ENCODE peak calls at places on chromosome 20, in six cellular contexts. E, C, O, L, P and G are unnamed samples.

GRCh38 chr20:49230575-49231211 is 11.5 kb downstream of the DDX27 start:
- DNase-seq in P (no peak), E (no peak), L (no peak), O (no peak), C (no peak), G (no peak)

GRCh38 chr20:6660441-6660840 is 107.0 kb upstream of the BMP2 start:
- DNase-seq in E (no peak), O (no peak), C (no peak), P (no peak), L (no peak), G (no peak)

GRCh38 chr20:62850333-62850974 is 11.2 kb downstream of the TCFL5 start:
- DNase-seq in C (no peak), P (no peak), E (no peak), L (no peak), O (no peak), G (no peak)

GRCh38 chr20:20695250-20695816 is 17.1 kb downstream of the RALGAPA2 start:
- DNase-seq in P (peak), O (no peak), C (no peak), L (no peak), E (no peak), G (no peak)

GRCh38 chr20:35578469-35578868 is 36.6 kb downstream of the ERGIC3 start:
- DNase-seq in E (no peak), C (no peak), L (no peak), O (no peak), P (peak), G (no peak)

GRCh38 chr20:20452254-20452676 is 84.4 kb downstream of the INSM1 start:
- DNase-seq in E (no peak), O (no peak), L (peak), C (peak), P (no peak), G (peak)

GRCh38 chr20:48332555-48332954 is 495.2 kb downstream of the PREX1 start:
- DNase-seq in E (no peak), P (no peak), L (no peak), C (no peak), O (no peak), G (no peak)

GRCh38 chr20:13355386-13355785 is 134.3 kb downstream of the ISM1 start:
- DNase-seq in L (no peak), C (no peak), P (peak), O (no peak), E (no peak), G (no peak)

GRCh38 chr20:35994994-35995453 is 26.6 kb downstream of the CNBD2 start:
- DNase-seq in P (peak), C (peak), O (peak), E (peak), L (peak), G (peak)

GRCh38 chr20:11394145-11394833 is 523.4 kb upstream of the BTBD3 start:
- DNase-seq in L (no peak), E (no peak), O (no peak), P (no peak), C (no peak), G (no peak)

GRCh38 chr20:31740208-31740607 is 1.1 kb downstream of the TPX2 start:
- DNase-seq in C (no peak), E (peak), P (no peak), L (no peak), O (peak), G (no peak)

GRCh38 chr20:48691523-48691922 is 136.3 kb downstream of the PREX1 start:
- DNase-seq in O (no peak), P (no peak), E (no peak), C (no peak), L (no peak), G (no peak)

GRCh38 chr20:3710703-3711417 is 1.5 kb downstream of the SIGLEC1 start:
- DNase-seq in O (peak), P (peak), C (peak), L (peak), E (peak), G (peak)

GRCh38 chr20:49132995-49133451 is 55.1 kb downstream of the STAU1 start:
- DNase-seq in O (peak), E (peak), L (no peak), C (no peak), P (peak), G (no peak)

GRCh38 chr20:58710481-58711265 is 18.1 kb downstream of the NPEPL1 start:
- DNase-seq in E (peak), L (no peak), C (peak), P (no peak), O (no peak), G (no peak)
- TF ChIP-seq TAF1 in E (no peak), L (no peak), C (no peak), P (no peak), O (no peak), G (no peak)

GRCh38 chr20:37356961-37357371 is 11.0 kb downstream of the SRC start:
- DNase-seq in O (no peak), C (no peak), L (no peak), E (peak), P (no peak), G (no peak)

GRCh38 chr20:37358366-37359150 is 12.6 kb downstream of the SRC start:
- DNase-seq in C (no peak), P (no peak), O (no peak), E (peak), L (no peak), G (no peak)

GRCh38 chr20:37356387-37356786 is 10.4 kb downstream of the SRC start:
- DNase-seq in C (no peak), O (no peak), P (no peak), L (no peak), E (peak), G (no peak)

GRCh38 chr20:37359331-37359730 is 13.4 kb downstream of the SRC start:
- DNase-seq in P (no peak), O (no peak), L (no peak), E (peak), C (no peak), G (no peak)

GRCh38 chr20:37357481-37358365 is 11.8 kb downstream of the SRC start:
- DNase-seq in P (no peak), E (peak), L (no peak), C (no peak), O (no peak), G (no peak)
- TF ChIP-seq TAF1 in P (no peak), E (no peak), L (no peak), C (no peak), O (no peak), G (no peak)

DNA sequence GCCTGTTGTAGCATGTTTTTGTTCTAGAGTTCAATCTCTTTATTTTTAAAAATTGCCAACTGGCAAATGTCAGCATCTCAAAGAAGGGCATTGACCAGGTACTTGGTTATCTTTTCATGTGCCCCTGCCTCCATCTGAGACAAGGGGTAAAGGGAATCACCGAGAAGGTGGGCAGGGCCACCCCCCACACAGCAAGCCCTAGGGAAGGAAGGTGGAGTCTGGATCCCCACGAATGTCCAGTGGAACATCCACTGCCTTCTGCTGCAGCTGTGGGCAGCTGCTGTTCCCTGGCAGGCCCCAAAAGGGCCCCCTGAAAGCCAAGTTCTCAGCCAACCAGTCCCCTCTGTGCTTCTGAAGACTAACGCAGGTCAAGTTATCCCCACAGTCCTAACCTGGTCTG is 253.9 kb downstream of the MAFB start:
- DNase-seq in P (no peak), O (no peak), E (no peak), L (no peak), C (no peak), G (no peak)
- TF ChIP-seq TAF1 in P (no peak), O (no peak), E (no peak), L (no peak), C (no peak), G (no peak)

GRCh38 chr20:2616634-2617033 is 35.8 kb upstream of the NOP56 start:
- DNase-seq in L (no peak), E (no peak), C (no peak), O (no peak), P (no peak), G (no peak)

GRCh38 chr20:2618815-2619214 is 33.6 kb upstream of the NOP56 start:
- DNase-seq in E (no peak), O (no peak), C (no peak), L (no peak), P (no peak), G (no peak)

GRCh38 chr20:2617099-2617714 is 35.2 kb upstream of the NOP56 start:
- DNase-seq in P (no peak), O (no peak), E (no peak), L (no peak), C (no peak), G (peak)

GRCh38 chr20:2619337-2619736 is 33.1 kb upstream of the NOP56 start:
- DNase-seq in P (no peak), O (no peak), C (no peak), E (no peak), L (no peak), G (no peak)

GRCh38 chr20:2619961-2620595 is 32.4 kb upstream of the NOP56 start:
- DNase-seq in L (no peak), P (peak), O (no peak), E (no peak), C (no peak), G (no peak)
- TF ChIP-seq TAF1 in L (no peak), P (no peak), O (no peak), E (no peak), C (no peak), G (no peak)

GRCh38 chr20:32978009-32978335 is 26.3 kb downstream of the SUN5 start:
- DNase-seq in E (no peak), L (no peak), C (no peak), P (no peak), O (no peak), G (no peak)

GRCh38 chr20:32973077-32973717 is 31.0 kb downstream of the SUN5 start:
- DNase-seq in L (no peak), O (no peak), P (no peak), E (no peak), C (peak), G (no peak)

GRCh38 chr20:32976746-32977145 is 27.5 kb downstream of the SUN5 start:
- DNase-seq in O (no peak), E (no peak), C (no peak), L (no peak), P (no peak), G (no peak)

GRCh38 chr20:32977281-32978008 is 26.8 kb downstream of the SUN5 start:
- DNase-seq in O (no peak), E (no peak), C (no peak), L (no peak), P (no peak), G (no peak)

GRCh38 chr20:32975698-32976674 is 28.2 kb downstream of the SUN5 start:
- DNase-seq in O (no peak), C (peak), P (peak), E (no peak), L (no peak), G (no peak)
- TF ChIP-seq TAF1 in O (no peak), C (no peak), P (peak), E (no peak), L (no peak), G (no peak)

GRCh38 chr20:39849664-39850063 is 839.4 kb downstream of the MAFB start:
- DNase-seq in E (peak), O (no peak), P (no peak), C (no peak), L (no peak), G (no peak)
- TF ChIP-seq TAF1 in E (no peak), O (no peak), P (no peak), C (no peak), L (no peak), G (no peak)

DNA sequence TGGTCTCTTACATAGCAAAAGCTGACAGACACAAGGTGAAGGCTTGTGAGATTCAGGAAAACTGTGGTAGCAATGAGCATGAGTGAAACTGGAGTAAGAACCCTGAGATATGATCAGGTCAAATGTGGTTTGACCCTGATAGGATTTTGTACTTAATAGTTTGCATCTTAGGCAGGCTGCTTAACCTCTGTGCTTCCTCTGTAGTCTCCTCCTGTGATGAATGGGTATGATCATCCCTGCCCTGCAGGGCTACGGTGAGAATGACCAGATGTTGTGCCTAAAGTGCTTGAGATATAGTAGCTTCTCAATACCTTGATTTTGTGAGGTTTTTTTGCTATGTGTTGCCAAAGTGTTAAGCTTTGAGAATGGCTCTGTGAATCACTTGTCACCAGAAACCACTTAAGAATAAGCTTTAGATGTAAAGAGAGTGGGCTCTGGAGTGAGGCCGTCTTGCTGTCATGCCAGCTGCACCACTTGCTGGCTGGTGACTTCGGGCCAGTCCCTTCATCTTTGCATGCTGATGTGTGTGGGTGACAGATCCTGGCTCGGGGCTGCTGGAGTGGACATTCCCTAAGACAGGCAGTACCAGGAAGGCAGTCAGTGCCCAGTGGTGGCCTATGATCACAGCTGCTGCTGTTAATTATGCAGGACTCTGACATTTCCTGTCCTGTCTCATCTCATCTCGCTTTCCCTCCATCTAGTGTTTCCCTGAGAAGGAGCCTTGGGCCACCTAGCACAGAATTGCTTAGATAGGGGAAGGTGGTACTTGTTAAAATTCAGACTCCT is 254.7 kb downstream of the NFATC2 start:
- DNase-seq in O (no peak), E (peak), C (no peak), P (no peak), L (no peak), G (no peak)
- TF ChIP-seq TAF1 in O (no peak), E (no peak), C (no peak), P (no peak), L (no peak), G (no peak)

GRCh38 chr20:9912858-9913434 is 74.1 kb upstream of the PAK5 start:
- DNase-seq in E (peak), P (peak), C (peak), L (no peak), O (peak), G (no peak)
- TF ChIP-seq TAF1 in E (no peak), P (no peak), C (no peak), L (no peak), O (no peak), G (no peak)

DNA sequence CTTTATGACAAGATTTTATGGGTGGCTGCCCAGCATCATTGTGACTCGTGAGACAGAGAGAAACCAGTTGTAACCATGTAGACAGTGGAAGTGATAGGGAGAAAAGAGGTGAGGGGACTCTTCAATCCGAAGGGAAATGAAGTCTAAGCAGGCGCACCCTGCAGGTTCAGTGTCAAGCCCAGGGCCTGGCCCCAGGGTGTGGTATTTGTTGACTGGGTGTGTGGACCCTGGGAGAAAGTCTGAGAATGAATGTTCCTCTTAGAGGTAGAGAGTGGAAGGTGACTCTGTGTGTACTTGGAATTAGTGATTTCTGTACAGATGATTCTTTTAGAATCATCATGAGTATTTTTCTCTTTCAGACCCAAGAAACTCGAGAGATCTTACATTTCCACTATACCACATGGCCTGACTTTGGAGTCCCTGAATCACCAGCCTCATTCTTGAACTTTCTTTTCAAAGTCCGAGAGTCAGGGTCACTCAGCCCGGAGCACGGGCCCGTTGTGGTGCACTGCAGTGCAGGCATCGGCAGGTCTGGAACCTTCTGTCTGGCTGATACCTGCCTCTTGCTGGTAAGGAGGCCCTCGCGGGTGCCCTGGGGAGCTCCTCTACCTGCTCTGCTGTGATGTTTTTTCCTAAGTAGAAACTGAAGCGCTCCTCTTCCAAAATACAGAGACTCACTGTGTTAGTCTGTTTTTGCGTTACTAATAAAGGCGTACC is 68.0 kb downstream of the PTPN1 start:
- DNase-seq in L (no peak), P (no peak), O (no peak), C (no peak), E (no peak), G (no peak)
- TF ChIP-seq TAF1 in L (no peak), P (no peak), O (no peak), C (no peak), E (no peak), G (no peak)